ENCODE peak calls at places on chromosomes 6 and 20, in five cellular contexts. Q is stimulated activated CD8-positive, alpha-beta memory T cell treated with anti-CD3 and anti-CD28 coated beads, Interleukin-12 subunit alpha, Interleukin-12 subunit beta, amount 100 ng/mL, for 4 hours; A is epithelial cell of prostate; H is NCI-H774; V is fibroblast of lung. Y is an unnamed sample.
A peak's percentile ranks its signal among the peaks of the same experiment; 100 is the strongest.

GRCh38 chr20:774680-775057 is 6.4 kb upstream of the SLC52A3 start:
- DNase-seq in Q (no peak), A (no peak), H (no peak), V (no peak), Y (no peak)

GRCh38 chr20:63955281-63955845 is 853 bp downstream of the UCKL1 start:
- DNase-seq in Q (no peak), A (no peak), H (no peak), V (peak; percentile 33), Y (no peak)

GRCh38 chr6:143449731-143450452 is 603 bp downstream of the ADAT2 start:
- DNase-seq in Q (no peak), A (no peak), H (peak; percentile 5), V (peak; percentile 59), Y (peak; percentile 31)

GRCh38 chr6:153956807-153957206 is 82.2 kb upstream of the OPRM1 start:
- DNase-seq in Q (no peak), A (peak; percentile 31), H (no peak), V (no peak), Y (no peak)

GRCh38 chr6:113662049-113662655 is 195.0 kb upstream of the MARCKS start:
- DNase-seq in Q (no peak), A (no peak), H (no peak), V (no peak), Y (no peak)

GRCh38 chr20:43942213-43942590 is 27.6 kb downstream of the TOX2 start:
- DNase-seq in Q (no peak), A (no peak), H (no peak), V (no peak), Y (peak; percentile 38)

GRCh38 chr6:83062225-83062624 is 3.4 kb downstream of the UBE3D start:
- DNase-seq in Q (no peak), A (no peak), H (no peak), V (no peak), Y (no peak)

GRCh38 chr6:21887301-21888185 is 294.0 kb downstream of the SOX4 start:
- DNase-seq in Q (no peak), A (no peak), H (peak; percentile 38), V (peak; percentile 40), Y (peak; percentile 67)

GRCh38 chr20:61178431-61179080 is 73.5 kb upstream of the CDH4 start:
- DNase-seq in Q (no peak), A (no peak), H (no peak), V (no peak), Y (no peak)

GRCh38 chr20:49028684-49029083 is 17.4 kb upstream of the CSE1L start:
- DNase-seq in Q (no peak), A (no peak), H (no peak), V (peak; percentile 11), Y (peak; percentile 2)